ENCODE peak calls at places on chromosomes 13 and 19, in eight cellular contexts. Y is K562, E is tibial nerve, O is A549, S is fibroblast of lung, L is left lung, K is mucosa of descending colon, M is NB4. I is an unnamed sample.

GRCh38 chr19:49223472-49223871 is 65.9 kb downstream of the TRPM4 start:
- DNase-seq in E (no peak), L (no peak), K (no peak), Y (peak; percentile 1), O (no peak), M (no peak), S (no peak), I (no peak)

GRCh38 chr19:48192750-48193149 is 22.3 kb downstream of the ZSWIM9 start:
- DNase-seq in L (no peak), M (no peak), S (no peak), E (no peak), Y (no peak), O (no peak), K (no peak), I (no peak)

GRCh38 chr13:106275441-106276032 is 259.9 kb downstream of the EFNB2 start:
- DNase-seq in S (no peak), O (no peak), M (no peak), K (no peak), L (no peak), Y (no peak), E (no peak), I (no peak)

GRCh38 chr13:20197361-20197834 is 4.7 kb upstream of the GJB2 start:
- DNase-seq in L (no peak), K (no peak), E (no peak), Y (peak; percentile 37), S (peak; percentile 67), O (peak; percentile 31), M (peak; percentile 56), I (no peak)

GRCh38 chr13:88424463-88424862 is 753.3 kb downstream of the SLITRK5 start:
- DNase-seq in L (no peak), O (no peak), Y (no peak), S (no peak), E (no peak), K (no peak), M (no peak), I (no peak)

GRCh38 chr19:13057744-13058143 is 44.9 kb downstream of the LYL1 start:
- DNase-seq in K (no peak), O (no peak), E (no peak), M (no peak), L (no peak), S (peak; percentile 27), Y (no peak), I (no peak)

GRCh38 chr19:36573020-36573947 is at the start of gene ZNF529:
- DNase-seq in L (peak; percentile 91), K (peak; percentile 91), Y (peak; percentile 91), M (peak; percentile 91), S (peak; percentile 91), E (peak; percentile 92), O (peak; percentile 93), I (peak; percentile 87)

GRCh38 chr19:41031926-41032325 is 40.8 kb downstream of the CYP2B6 start:
- DNase-seq in O (no peak), M (no peak), L (no peak), E (no peak), S (no peak), K (no peak), Y (no peak), I (peak; percentile 91)

GRCh38 chr19:47389150-47389556 is 30.2 kb downstream of the MEIS3 start:
- DNase-seq in S (no peak), M (peak; percentile 98), E (no peak), K (no peak), O (no peak), L (peak; percentile 80), Y (no peak), I (no peak)

GRCh38 chr19:13207237-13208130 is 57.3 kb downstream of the IER2 start:
- DNase-seq in O (no peak), E (no peak), L (no peak), S (no peak), M (peak; percentile 53), K (peak; percentile 62), Y (no peak), I (no peak)

GRCh38 chr13:75850915-75851314 is 214.8 kb downstream of the LMO7 start:
- DNase-seq in K (no peak), E (no peak), L (no peak), O (no peak), S (no peak), M (peak; percentile 7), Y (peak; percentile 18), I (no peak)

GRCh38 chr19:1513492-1514294 is 874 bp upstream of the ADAMTSL5 start:
- DNase-seq in O (peak; percentile 39), M (peak; percentile 58), K (peak; percentile 69), S (peak; percentile 42), E (no peak), Y (peak; percentile 83), L (no peak), I (peak; percentile 62)
- H3K4me3 ChIP-seq in O (peak overlapping the region; percentile 61), M (no peak overlapping the region), K (peak overlapping the region; percentile 11), S (peak overlapping the region; percentile 12), E (peak overlapping the region; percentile 34), Y (peak overlapping the region; percentile 85), L (peak overlapping the region; percentile 30), I (peak overlapping the region; percentile 69)

DNA sequence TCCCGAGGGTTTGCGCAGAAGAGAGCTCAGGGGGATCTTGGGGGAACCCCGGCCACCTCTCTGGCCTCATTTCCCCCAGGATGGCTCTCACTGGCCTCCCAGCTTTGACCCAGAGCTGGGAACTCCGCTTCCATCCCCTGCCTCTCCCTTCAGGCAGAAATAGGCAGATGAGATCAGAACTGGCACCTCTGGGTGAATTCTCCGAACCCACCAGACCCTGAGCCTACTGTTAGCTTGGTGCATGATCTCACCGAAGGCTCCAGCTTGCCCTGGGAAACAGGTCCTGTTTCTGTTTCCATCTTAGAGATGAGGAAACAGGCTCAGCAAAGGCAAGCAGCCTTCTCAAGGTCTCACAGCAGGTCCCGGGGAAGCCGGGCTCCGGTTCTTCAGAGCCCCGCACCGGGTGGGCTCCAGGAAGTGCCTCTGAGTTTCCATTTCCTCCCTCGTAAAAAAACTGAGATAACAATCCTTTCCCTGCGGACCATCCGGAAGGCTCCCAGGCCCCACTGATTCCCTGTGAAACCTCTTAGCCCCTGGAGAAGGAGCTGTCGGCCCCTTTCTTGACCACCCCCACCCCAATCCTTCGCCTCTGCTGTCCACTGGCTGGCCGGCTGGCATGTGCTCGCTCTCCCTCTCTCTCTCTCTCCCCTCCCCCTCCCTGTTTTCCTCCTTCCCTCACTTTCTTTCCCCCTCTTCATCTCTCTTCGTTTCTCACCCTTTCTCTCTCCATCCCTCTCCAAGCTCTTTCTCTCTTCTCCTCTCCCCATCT is 2.1 kb downstream of the NECTIN2 start:
- DNase-seq in M (no peak), E (no peak), S (peak; percentile 50), O (no peak), K (no peak), L (no peak), Y (no peak), I (no peak)
- H3K4me3 ChIP-seq in M (no peak overlapping the region), E (peak overlapping the region; percentile 74), S (peak overlapping the region; percentile 85), O (peak overlapping the region; percentile 97), K (peak overlapping the region; percentile 93), L (peak overlapping the region; percentile 85), Y (peak overlapping the region; percentile 92), I (peak overlapping the region; percentile 72)

DNA sequence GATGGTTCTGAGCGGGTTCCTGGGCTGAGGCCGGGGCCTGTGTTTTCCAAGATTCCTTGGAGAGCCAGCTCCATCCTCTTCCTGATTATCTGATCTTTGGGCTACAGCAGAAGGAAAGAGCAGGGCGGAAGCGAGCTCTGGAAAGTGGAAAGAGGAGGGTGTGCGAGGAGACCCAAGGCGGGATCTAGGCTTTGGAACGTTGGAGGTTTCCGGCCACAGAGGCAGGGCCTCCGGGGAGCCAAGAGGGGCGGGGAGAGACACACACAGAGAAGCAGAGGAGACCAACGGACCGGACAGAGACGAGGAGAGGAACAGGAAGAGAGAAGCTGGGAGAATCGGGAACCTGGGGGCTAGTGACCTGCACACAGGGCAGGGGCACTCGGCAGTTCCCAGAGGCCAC is at the start of gene CLEC11A:
- DNase-seq in M (peak; percentile 95), O (no peak), Y (no peak), L (peak; percentile 50), E (peak; percentile 49), K (peak; percentile 61), S (peak; percentile 62), I (no peak)
- H3K4me3 ChIP-seq in M (peak within 1 kb of the TSS; percentile 98), O (peak within 1 kb of the TSS; percentile 47), Y (peak within 1 kb of the TSS; percentile 59), L (peak within 1 kb of the TSS; percentile 58), E (peak within 1 kb of the TSS; percentile 36), K (no peak within 1 kb of the TSS), S (peak within 1 kb of the TSS; percentile 73), I (no peak within 1 kb of the TSS)

DNA sequence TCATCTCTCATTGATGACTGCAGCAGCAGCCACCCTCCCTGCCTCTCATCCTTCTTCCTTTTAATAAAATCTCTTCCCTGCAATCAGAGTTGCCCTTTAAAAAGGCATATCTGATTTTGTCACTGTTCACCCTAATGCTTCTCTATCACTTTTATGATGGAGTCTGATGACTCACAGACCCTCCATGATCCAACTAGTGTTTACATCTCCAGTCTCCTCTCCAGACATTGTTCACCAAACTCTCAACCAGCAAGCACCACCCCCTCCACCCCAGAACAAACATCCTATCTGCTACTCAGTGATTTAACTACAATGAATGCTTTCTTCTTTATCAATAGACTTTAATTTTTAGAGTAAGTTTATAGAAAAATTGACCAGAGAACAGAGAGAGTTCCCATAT is 59.5 kb downstream of the TNFSF11 start:
- DNase-seq in L (no peak), E (no peak), M (no peak), O (no peak), K (no peak), S (peak; percentile 27), Y (no peak), I (no peak)
- H3K4me3 ChIP-seq in L (no peak overlapping the region), E (no peak overlapping the region), M (no peak overlapping the region), O (no peak overlapping the region), K (no peak overlapping the region), S (no peak overlapping the region), Y (no peak overlapping the region), I (no peak overlapping the region)

GRCh38 chr19:17832443-17833208 is 11.3 kb upstream of the INSL3 start:
- DNase-seq in K (no peak), M (no peak), L (no peak), O (no peak), E (no peak), Y (no peak), S (no peak), I (no peak)

GRCh38 chr19:17830567-17831418 is 9.5 kb upstream of the INSL3 start:
- DNase-seq in E (peak; percentile 47), Y (peak; percentile 100), M (peak; percentile 39), S (peak; percentile 75), O (peak; percentile 89), K (peak; percentile 86), L (peak; percentile 71), I (peak; percentile 94)

GRCh38 chr19:17826508-17827056 is 5.3 kb upstream of the INSL3 start:
- DNase-seq in L (no peak), Y (no peak), S (no peak), E (no peak), O (no peak), M (no peak), K (no peak), I (no peak)

GRCh38 chr19:17831419-17831888 is 10.1 kb upstream of the INSL3 start:
- DNase-seq in M (no peak), S (no peak), E (no peak), Y (no peak), L (no peak), O (no peak), K (no peak), I (no peak)

DNA sequence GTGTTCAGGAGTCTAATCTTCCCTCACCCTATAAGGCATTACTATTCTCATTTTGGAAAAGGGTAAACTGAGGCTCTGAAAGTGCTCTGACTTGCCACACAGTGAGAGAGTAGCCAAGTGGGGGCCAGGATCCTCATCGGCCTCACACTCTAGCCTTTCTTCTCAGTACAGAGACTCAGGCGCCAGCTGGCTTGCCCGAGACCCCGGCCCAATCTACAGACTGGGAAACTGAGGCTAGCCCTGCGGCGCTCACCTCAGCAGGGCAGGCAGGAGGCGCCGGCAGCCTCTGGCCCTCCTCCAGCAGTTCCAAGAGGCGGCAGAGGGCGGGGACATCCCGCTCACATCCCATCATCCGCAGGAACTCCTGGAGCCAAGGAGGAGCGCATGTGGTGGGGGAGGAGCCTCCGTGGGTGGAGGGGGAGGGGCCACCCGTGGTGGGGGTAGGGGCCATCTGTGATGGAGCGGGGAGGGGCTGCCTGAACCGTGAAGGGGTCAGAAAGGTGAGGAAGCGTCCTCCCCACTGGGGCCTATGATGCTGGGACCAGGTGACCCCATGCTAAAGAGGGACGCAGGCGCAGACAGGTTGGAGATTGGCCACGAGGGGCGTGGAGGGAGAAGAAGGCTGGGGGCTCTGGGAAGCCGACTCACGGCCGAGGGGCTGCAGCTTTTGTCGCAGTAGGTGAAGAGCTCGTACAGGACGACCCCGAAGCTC is 8.7 kb upstream of the INSL3 start:
- DNase-seq in S (peak; percentile 21), E (no peak), M (no peak), Y (peak; percentile 66), O (peak; percentile 87), K (no peak), L (no peak), I (peak; percentile 82)
- H3K4me3 ChIP-seq in S (no peak overlapping the region), E (no peak overlapping the region), M (no peak overlapping the region), Y (peak overlapping the region; percentile 42), O (peak overlapping the region; percentile 55), K (no peak overlapping the region), L (no peak overlapping the region), I (peak overlapping the region; percentile 67)